ENCODE peak calls at places on chromosomes 12 and 14, in nine cellular contexts. M, Y, R, L, X, O, E, V and N are unnamed samples.

GRCh38 chr12:132399092-132400010 is 70.0 kb upstream of the GALNT9 start:
- DNase-seq in M (no peak), Y (no peak), R (no peak), L (no peak), X (no peak), O (no peak), E (no peak), V (no peak), N (no peak)

GRCh38 chr14:28163897-28164296 is 602.7 kb upstream of the FOXG1 start:
- DNase-seq in M (no peak), Y (no peak), R (no peak), L (no peak), X (no peak), O (no peak), E (no peak), V (no peak), N (no peak)

GRCh38 chr12:33514893-33515292 is 75.3 kb upstream of the SYT10 start:
- DNase-seq in M (no peak), Y (peak; percentile 14), R (no peak), L (no peak), X (no peak), O (no peak), E (no peak), V (no peak), N (no peak)

GRCh38 chr12:42902001-42902400 is 312.5 kb upstream of the PRICKLE1 start:
- DNase-seq in M (no peak), Y (no peak), R (no peak), L (no peak), X (no peak), O (no peak), E (no peak), V (no peak), N (no peak)

GRCh38 chr12:89414851-89415250 is 62.5 kb upstream of the DUSP6 start:
- DNase-seq in M (no peak), Y (peak; percentile 24), R (no peak), L (no peak), X (no peak), O (no peak), E (no peak), V (peak; percentile 50), N (no peak)

GRCh38 chr12:14473707-14474287 is 93.9 kb downstream of the PLBD1 start:
- DNase-seq in M (no peak), Y (peak; percentile 7), R (no peak), L (no peak), X (peak; percentile 50), O (no peak), E (no peak), V (peak; percentile 13), N (no peak)

GRCh38 chr12:6567112-6567680 is 895 bp downstream of the NOP2 start:
- DNase-seq in M (no peak), Y (peak; percentile 19), R (no peak), L (no peak), X (no peak), O (no peak), E (no peak), V (no peak), N (no peak)

GRCh38 chr12:57208946-57209282 is 7.7 kb upstream of the NXPH4 start:
- DNase-seq in M (no peak), Y (no peak), R (no peak), L (no peak), X (no peak), O (no peak), E (no peak), V (no peak), N (no peak)

GRCh38 chr12:76264617-76265016 is 83.6 kb downstream of the BBS10 start:
- DNase-seq in M (no peak), Y (no peak), R (no peak), L (no peak), X (no peak), O (no peak), E (no peak), V (no peak), N (no peak)

GRCh38 chr14:99352688-99353280 is 80.8 kb upstream of the BCL11B start:
- DNase-seq in M (no peak), Y (no peak), R (no peak), L (no peak), X (no peak), O (no peak), E (no peak), V (no peak), N (no peak)

GRCh38 chr12:116990971-116991966 is 80.5 kb downstream of the FBXW8 start:
- DNase-seq in M (no peak), Y (no peak), R (no peak), L (no peak), X (no peak), O (no peak), E (no peak), V (peak; percentile 67), N (no peak)

GRCh38 chr12:130589391-130590317 is 126.4 kb downstream of the RIMBP2 start:
- DNase-seq in M (no peak), Y (no peak), R (no peak), L (peak; percentile 56), X (no peak), O (no peak), E (no peak), V (no peak), N (no peak)

GRCh38 chr12:112577473-112578334 is 159.0 kb downstream of the PTPN11 start:
- DNase-seq in M (no peak), Y (no peak), R (no peak), L (peak; percentile 12), X (no peak), O (no peak), E (no peak), V (no peak), N (no peak)

GRCh38 chr12:122908915-122909314 is 13.0 kb upstream of the VPS37B start:
- DNase-seq in M (no peak), Y (peak; percentile 22), R (peak; percentile 80), L (no peak), X (no peak), O (peak; percentile 71), E (no peak), V (no peak), N (no peak)

GRCh38 chr14:62168564-62169155 is 406.4 kb downstream of the SNAPC1 start:
- DNase-seq in M (no peak), Y (peak; percentile 8), R (no peak), L (no peak), X (no peak), O (no peak), E (no peak), V (no peak), N (no peak)
- TF ChIP-seq CTCF in M (no peak), Y (peak; percentile 58), R (no peak), L (no peak), X (peak; percentile 23), O (no peak), E (peak; percentile 17), V (peak; percentile 53), N (no peak)

DNA sequence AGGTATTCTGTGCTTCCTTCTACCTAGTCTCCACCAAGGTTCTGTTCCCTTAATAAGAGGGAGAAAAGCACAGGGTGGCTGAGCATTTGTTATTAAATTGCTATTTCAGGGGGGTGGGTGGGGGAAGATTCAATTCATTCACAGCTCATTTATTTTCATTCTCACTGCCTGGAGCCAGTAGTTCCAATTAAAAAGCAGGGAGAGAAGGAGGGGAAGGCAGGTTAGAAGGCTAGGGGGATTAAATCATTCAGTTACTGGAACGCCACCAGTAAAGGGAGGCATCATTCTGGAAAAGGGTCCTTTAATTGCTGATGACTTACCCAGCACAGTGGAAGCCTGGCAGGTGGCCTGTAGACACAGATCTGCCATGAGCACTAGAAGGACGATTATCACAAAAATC is 47.4 kb downstream of the NIN start:
- DNase-seq in M (no peak), Y (no peak), R (no peak), L (no peak), X (no peak), O (no peak), E (no peak), V (no peak), N (no peak)
- TF ChIP-seq CTCF in M (no peak), Y (no peak), R (no peak), L (no peak), X (no peak), O (no peak), E (no peak), V (no peak), N (no peak)

DNA sequence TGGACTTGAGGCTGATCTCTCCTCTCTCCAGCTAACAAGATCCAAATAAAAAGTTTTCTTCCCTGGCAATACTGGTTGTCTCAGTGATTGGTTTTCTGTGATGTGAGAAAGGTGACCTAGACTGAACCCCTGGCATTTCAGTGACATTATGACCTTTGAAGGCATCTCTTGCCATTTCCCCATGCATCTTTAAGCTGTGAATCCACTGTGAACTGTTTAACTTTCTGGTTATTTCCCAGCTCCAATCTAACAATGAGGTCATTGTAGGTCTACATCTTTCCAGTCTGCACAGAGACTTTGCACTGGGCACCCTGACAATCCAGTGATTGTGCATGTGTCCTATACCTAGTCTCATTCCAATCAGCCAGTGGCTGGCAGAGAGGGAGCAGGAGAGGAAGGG is 155.9 kb upstream of the NUDT4 start:
- DNase-seq in M (no peak), Y (no peak), R (no peak), L (no peak), X (no peak), O (no peak), E (no peak), V (no peak), N (no peak)
- TF ChIP-seq CTCF in M (no peak), Y (no peak), R (no peak), L (no peak), X (no peak), O (no peak), E (no peak), V (no peak), N (no peak)

GRCh38 chr12:108821407-108822397 is 35.7 kb downstream of the SSH1 start:
- DNase-seq in M (no peak), Y (no peak), R (no peak), L (no peak), X (no peak), O (no peak), E (no peak), V (no peak), N (no peak)
- TF ChIP-seq CTCF in M (no peak), Y (peak; percentile 27), R (no peak), L (no peak), X (no peak), O (no peak), E (no peak), V (peak; percentile 48), N (no peak)